ENCODE peak calls at places on chromosomes 2 and 18, in six cellular contexts. C is astrocyte of the spinal cord, T is RWPE1, Q is posterior cingulate gyrus, L is germinal center, W is NCI-H460. Y is an unnamed sample.

GRCh38 chr2:54482725-54483124 is 26.6 kb downstream of the SPTBN1 start:
- DNase-seq in C (peak), T (no peak), Q (peak), L (no peak), W (peak), Y (no peak)

GRCh38 chr2:173881466-173881865 is 83.7 kb downstream of the SP3 start:
- DNase-seq in C (no peak), T (no peak), Q (no peak), L (peak), W (no peak), Y (no peak)

GRCh38 chr2:84885111-84885510 is 4.2 kb upstream of the TRABD2A start:
- DNase-seq in C (no peak), T (no peak), Q (no peak), L (no peak), W (no peak), Y (peak)

GRCh38 chr2:240960963-240961876 is 37.2 kb upstream of the SNED1 start:
- DNase-seq in C (peak), T (no peak), Q (no peak), L (no peak), W (no peak), Y (peak)

GRCh38 chr2:241863021-241863954 is 4.6 kb upstream of the PDCD1 start:
- DNase-seq in C (no peak), T (no peak), Q (no peak), L (no peak), W (no peak), Y (peak)

GRCh38 chr2:108169982-108170625 is 69.7 kb upstream of the SULT1C3 start:
- DNase-seq in C (peak), T (no peak), Q (no peak), L (no peak), W (peak), Y (no peak)

GRCh38 chr18:8822643-8823042 is 117.3 kb downstream of the MTCL1 start:
- DNase-seq in C (no peak), T (no peak), Q (no peak), L (no peak), W (peak), Y (no peak)

GRCh38 chr2:55084631-55085030 is 34.4 kb upstream of the RTN4 start:
- DNase-seq in C (no peak), T (no peak), Q (no peak), L (no peak), W (no peak), Y (no peak)

GRCh38 chr2:76478636-76479035 is 767.9 kb upstream of the GCFC2 start:
- DNase-seq in C (no peak), T (no peak), Q (no peak), L (no peak), W (no peak), Y (no peak)

GRCh38 chr2:187541086-187542085 is 12.8 kb downstream of the TFPI start:
- DNase-seq in C (peak), T (peak), Q (no peak), L (no peak), W (peak), Y (no peak)

GRCh38 chr2:96636772-96637171 is 1.3 kb downstream of the KANSL3 start:
- DNase-seq in C (no peak), T (no peak), Q (no peak), L (no peak), W (no peak), Y (no peak)

GRCh38 chr2:33077841-33078240 is 131.1 kb downstream of the LTBP1 start:
- DNase-seq in C (no peak), T (no peak), Q (no peak), L (no peak), W (no peak), Y (no peak)

GRCh38 chr18:79383388-79384056 is 12.2 kb upstream of the NFATC1 start:
- DNase-seq in C (no peak), T (no peak), Q (no peak), L (no peak), W (no peak), Y (no peak)

GRCh38 chr2:68152651-68153347 is 4.9 kb upstream of the PNO1 start:
- DNase-seq in C (no peak), T (no peak), Q (no peak), L (no peak), W (no peak), Y (no peak)

GRCh38 chr2:212213191-212213590 is 325.4 kb downstream of the ERBB4 start:
- DNase-seq in C (no peak), T (no peak), Q (no peak), L (no peak), W (no peak), Y (no peak)

GRCh38 chr2:2845796-2846315 is 514.8 kb upstream of the MYT1L start:
- DNase-seq in C (no peak), T (no peak), Q (no peak), L (no peak), W (no peak), Y (no peak)

GRCh38 chr18:28903366-28903765 is 726.4 kb upstream of the CDH2 start:
- DNase-seq in C (peak), T (no peak), Q (no peak), L (no peak), W (no peak), Y (no peak)

GRCh38 chr2:95760839-95761525 is 169.2 kb downstream of the TRIM43 start:
- DNase-seq in C (peak), T (peak), Q (peak), L (no peak), W (peak), Y (peak)

GRCh38 chr18:21342372-21342771 is 100.3 kb downstream of the GREB1L start:
- DNase-seq in C (no peak), T (no peak), Q (no peak), L (no peak), W (no peak), Y (no peak)

GRCh38 chr2:184589261-184589660 is 9.1 kb upstream of the ZNF804A start:
- DNase-seq in C (no peak), T (no peak), Q (no peak), L (no peak), W (no peak), Y (no peak)

GRCh38 chr18:51655327-51655698 is 457.8 kb upstream of the MEX3C start:
- DNase-seq in C (no peak), T (peak), Q (no peak), L (no peak), W (no peak), Y (no peak)

GRCh38 chr18:35178260-35178659 is 62.6 kb upstream of the ZNF397 start:
- DNase-seq in C (peak), T (no peak), Q (no peak), L (no peak), W (no peak), Y (no peak)

GRCh38 chr18:13136056-13136688 is 82.4 kb upstream of the LDLRAD4 start:
- DNase-seq in C (peak), T (no peak), Q (no peak), L (peak), W (no peak), Y (no peak)

GRCh38 chr2:231714639-231715498 is 6.5 kb downstream of the PTMA start:
- DNase-seq in C (peak), T (peak), Q (peak), L (peak), W (peak), Y (peak)

GRCh38 chr2:120873958-120874357 is 138.3 kb downstream of the GLI2 start:
- DNase-seq in C (no peak), T (no peak), Q (no peak), L (no peak), W (no peak), Y (no peak)

GRCh38 chr2:176075476-176075875 is 8.3 kb downstream of the EVX2 start:
- DNase-seq in C (no peak), T (no peak), Q (no peak), L (no peak), W (no peak), Y (no peak)

GRCh38 chr2:78218066-78218465 is 695.9 kb upstream of the LRRTM4 start:
- DNase-seq in C (no peak), T (no peak), Q (no peak), L (no peak), W (no peak), Y (no peak)

GRCh38 chr2:46841621-46842020 is 74.0 kb downstream of the MCFD2 start:
- DNase-seq in C (no peak), T (no peak), Q (no peak), L (no peak), W (no peak), Y (no peak)

GRCh38 chr18:68330658-68331057 is 384.2 kb downstream of the TMX3 start:
- DNase-seq in C (no peak), T (no peak), Q (no peak), L (no peak), W (no peak), Y (no peak)

Y was measured in activated CD8-positive, alpha-beta memory T cell treated with anti-CD3 and anti-CD28 coated beads for 24 hours.